ENCODE peak calls at places on chromosome 2, in eight cellular contexts. Y is activated B cell treated with CpG ODN at 0.5 μM for 24 hours, M is prostate gland, X is epithelial cell of esophagus, N is T-cell, F is cardiac muscle cell, W is heart right ventricle, J is sigmoid colon. B is an unnamed sample.

GRCh38 chr2:64204006-64204632 is 59.9 kb upstream of the PELI1 start:
- DNase-seq in J (peak; percentile 73), X (peak; percentile 72), F (no peak), Y (peak; percentile 42), M (no peak), W (peak; percentile 40), N (peak; percentile 21), B (peak; percentile 11)

GRCh38 chr2:238100821-238101771 is 956 bp downstream of the ESPNL start:
- DNase-seq in W (no peak), F (no peak), J (no peak), M (no peak), X (no peak), Y (peak; percentile 14), N (no peak), B (peak; percentile 9)

GRCh38 chr2:160097329-160097728 is 34.9 kb upstream of the PLA2R1 start:
- DNase-seq in F (no peak), X (no peak), J (no peak), W (no peak), M (no peak), Y (no peak), N (no peak), B (no peak)

GRCh38 chr2:132824716-132825115 is 154.7 kb upstream of the LYPD1 start:
- DNase-seq in W (no peak), Y (no peak), X (no peak), J (no peak), N (no peak), F (no peak), M (no peak), B (no peak)

GRCh38 chr2:7567646-7568045 is 650.4 kb downstream of the RNF144A start:
- DNase-seq in X (no peak), F (peak; percentile 5), J (no peak), W (no peak), M (no peak), N (peak; percentile 74), Y (no peak), B (no peak)

GRCh38 chr2:40178971-40179370 is 272.9 kb downstream of the SLC8A1 start:
- DNase-seq in F (no peak), Y (no peak), X (peak; percentile 56), N (no peak), M (no peak), W (no peak), J (no peak), B (no peak)

GRCh38 chr2:10839813-10840212 is 27.2 kb upstream of the PDIA6 start:
- DNase-seq in Y (no peak), M (no peak), N (no peak), X (peak; percentile 30), F (peak; percentile 78), W (no peak), J (no peak), B (no peak)

GRCh38 chr2:86027913-86028762 is 77.5 kb downstream of the POLR1A start:
- DNase-seq in W (peak; percentile 67), M (no peak), J (no peak), Y (no peak), N (no peak), X (no peak), F (no peak), B (no peak)

GRCh38 chr2:238239552-238239871 is 326 bp downstream of the HES6 start:
- DNase-seq in F (peak; percentile 56), J (peak; percentile 70), M (no peak), N (no peak), X (peak; percentile 18), Y (no peak), W (no peak), B (peak; percentile 42)

GRCh38 chr2:102055346-102055975 is 63.7 kb downstream of the IL1R2 start:
- DNase-seq in M (no peak), Y (no peak), W (no peak), N (no peak), J (no peak), F (no peak), X (no peak), B (no peak)

GRCh38 chr2:24920813-24921441 is 890 bp upstream of the ADCY3 start:
- DNase-seq in N (no peak), F (no peak), M (no peak), J (no peak), W (no peak), X (peak; percentile 17), Y (no peak), B (no peak)

GRCh38 chr2:127061377-127062273 is 45.3 kb downstream of the BIN1 start:
- DNase-seq in M (no peak), X (no peak), Y (no peak), J (no peak), F (no peak), W (peak; percentile 57), N (no peak), B (no peak)

GRCh38 chr2:96927420-96928171 is 57.7 kb upstream of the SEMA4C start:
- DNase-seq in N (no peak), F (no peak), M (peak; percentile 90), J (peak; percentile 96), Y (no peak), X (peak; percentile 98), W (peak; percentile 56), B (peak; percentile 44)

GRCh38 chr2:127985026-127985734 is 42.7 kb downstream of the SAP130 start:
- DNase-seq in J (no peak), W (no peak), F (no peak), M (no peak), Y (no peak), N (no peak), X (no peak), B (no peak)

GRCh38 chr2:4053769-4054493 is 350.6 kb downstream of the DCDC2C start:
- DNase-seq in M (no peak), F (no peak), X (no peak), N (no peak), Y (no peak), W (no peak), J (no peak), B (no peak)

GRCh38 chr2:142153601-142154000 is 22.8 kb upstream of the LRP1B start:
- DNase-seq in J (no peak), W (no peak), F (no peak), X (no peak), N (no peak), Y (no peak), M (no peak), B (no peak)

B was measured in body of pancreas.